ENCODE peak calls at places on chromosomes 12 and 14, in five cellular contexts. One of them, this sample, is unnamed. For H3K4me1, the result is how much of the 10 kb centered on the place peaks cover.

GRCh38 chr12:56377310-56377988 is 14.8 kb upstream of the APOF start:
- DNase-seq in IMR-90: peak
- DNase-seq in heart right ventricle: no peak
- DNase-seq in CD8-positive, alpha-beta T cell: no peak
- DNase-seq in tibial artery: no peak
- DNase-seq in this sample: no peak

GRCh38 chr14:53663709-53664108 is 292.9 kb downstream of the BMP4 start:
- DNase-seq in CD8-positive, alpha-beta T cell: no peak
- DNase-seq in tibial artery: no peak
- DNase-seq in IMR-90: peak
- DNase-seq in heart right ventricle: peak
- DNase-seq in this sample: no peak

GRCh38 chr12:10331642-10332239 is 24.1 kb downstream of the KLRD1 start:
- DNase-seq in heart right ventricle: no peak
- DNase-seq in CD8-positive, alpha-beta T cell: no peak
- DNase-seq in IMR-90: peak
- DNase-seq in tibial artery: no peak
- DNase-seq in this sample: no peak

GRCh38 chr12:13197526-13198141 is 1.1 kb downstream of the EMP1 start:
- DNase-seq in heart right ventricle: peak
- DNase-seq in IMR-90: peak
- DNase-seq in tibial artery: peak
- DNase-seq in CD8-positive, alpha-beta T cell: no peak
- DNase-seq in this sample: no peak

GRCh38 chr12:96235497-96235826 is 41.3 kb downstream of the ELK3 start:
- DNase-seq in CD8-positive, alpha-beta T cell: no peak
- DNase-seq in tibial artery: no peak
- DNase-seq in heart right ventricle: no peak
- DNase-seq in IMR-90: no peak
- DNase-seq in this sample: no peak

GRCh38 chr12:91616401-91616800 is 433.8 kb upstream of the DCN start:
- DNase-seq in tibial artery: no peak
- DNase-seq in IMR-90: no peak
- DNase-seq in heart right ventricle: no peak
- DNase-seq in CD8-positive, alpha-beta T cell: no peak
- DNase-seq in this sample: no peak

GRCh38 chr14:101087614-101088394 is 184.3 kb upstream of the RTL1 start:
- DNase-seq in IMR-90: no peak
- DNase-seq in heart right ventricle: no peak
- DNase-seq in tibial artery: peak
- DNase-seq in CD8-positive, alpha-beta T cell: no peak
- DNase-seq in this sample: no peak

GRCh38 chr12:68317047-68317667 is 15.0 kb downstream of the MDM1 start:
- DNase-seq in tibial artery: peak
- DNase-seq in heart right ventricle: no peak
- DNase-seq in IMR-90: peak
- DNase-seq in CD8-positive, alpha-beta T cell: peak
- DNase-seq in this sample: no peak

GRCh38 chr14:31990959-31991541 is 86.1 kb upstream of the ARHGAP5 start:
- DNase-seq in heart right ventricle: no peak
- DNase-seq in IMR-90: no peak
- DNase-seq in CD8-positive, alpha-beta T cell: no peak
- DNase-seq in tibial artery: no peak
- DNase-seq in this sample: no peak

GRCh38 chr14:91732859-91733477 is 1.1 kb upstream of the CATSPERB start:
- DNase-seq in CD8-positive, alpha-beta T cell: no peak
- DNase-seq in IMR-90: no peak
- DNase-seq in heart right ventricle: no peak
- DNase-seq in tibial artery: no peak
- DNase-seq in this sample: no peak

GRCh38 chr12:126663304-126664094 is 1598.3 kb downstream of the AACS start:
- DNase-seq in IMR-90: no peak
- DNase-seq in heart right ventricle: no peak
- DNase-seq in tibial artery: no peak
- DNase-seq in CD8-positive, alpha-beta T cell: no peak
- DNase-seq in this sample: no peak

GRCh38 chr12:77608157-77608755 is 222.4 kb upstream of the NAV3 start:
- DNase-seq in CD8-positive, alpha-beta T cell: no peak
- DNase-seq in tibial artery: no peak
- DNase-seq in heart right ventricle: no peak
- DNase-seq in IMR-90: no peak
- DNase-seq in this sample: no peak

GRCh38 chr12:28114488-28114887 is 75.8 kb upstream of the CCDC91 start:
- DNase-seq in IMR-90: peak
- DNase-seq in tibial artery: no peak
- DNase-seq in heart right ventricle: no peak
- DNase-seq in CD8-positive, alpha-beta T cell: no peak
- DNase-seq in this sample: peak

GRCh38 chr12:122891661-122892525 is 4.0 kb downstream of the VPS37B start:
- DNase-seq in IMR-90: peak
- DNase-seq in CD8-positive, alpha-beta T cell: no peak
- DNase-seq in heart right ventricle: no peak
- DNase-seq in tibial artery: no peak
- DNase-seq in this sample: no peak

GRCh38 chr12:104462931-104463339 is 6.2 kb downstream of the CHST11 start:
- DNase-seq in IMR-90: no peak
- DNase-seq in tibial artery: no peak
- DNase-seq in heart right ventricle: no peak
- DNase-seq in CD8-positive, alpha-beta T cell: peak
- DNase-seq in this sample: no peak

GRCh38 chr12:3200032-3200617 is 122.9 kb downstream of the TSPAN9 start:
- DNase-seq in CD8-positive, alpha-beta T cell: no peak
- DNase-seq in tibial artery: no peak
- DNase-seq in heart right ventricle: peak
- DNase-seq in IMR-90: peak
- DNase-seq in this sample: peak

GRCh38 chr12:52684431-52684830 is 4.2 kb upstream of the KRT1 start:
- DNase-seq in heart right ventricle: no peak
- DNase-seq in CD8-positive, alpha-beta T cell: no peak
- DNase-seq in tibial artery: no peak
- DNase-seq in IMR-90: no peak
- DNase-seq in this sample: peak

GRCh38 chr14:21191261-21191808 is 35.5 kb upstream of the OR5AU1 start:
- DNase-seq in tibial artery: no peak
- DNase-seq in heart right ventricle: no peak
- DNase-seq in IMR-90: no peak
- DNase-seq in CD8-positive, alpha-beta T cell: no peak
- DNase-seq in this sample: no peak

GRCh38 chr14:25007832-25008231 is 42.1 kb downstream of the STXBP6 start:
- DNase-seq in IMR-90: no peak
- DNase-seq in tibial artery: no peak
- DNase-seq in CD8-positive, alpha-beta T cell: no peak
- DNase-seq in heart right ventricle: no peak
- DNase-seq in this sample: no peak

GRCh38 chr12:39327520-39327919 is 115.4 kb downstream of the KIF21A start:
- DNase-seq in tibial artery: no peak
- DNase-seq in heart right ventricle: no peak
- DNase-seq in CD8-positive, alpha-beta T cell: no peak
- DNase-seq in IMR-90: no peak
- DNase-seq in this sample: no peak

GRCh38 chr14:33794791-33795300 is 156.0 kb downstream of the EGLN3 start:
- DNase-seq in CD8-positive, alpha-beta T cell: no peak
- DNase-seq in IMR-90: no peak
- DNase-seq in heart right ventricle: no peak
- DNase-seq in tibial artery: no peak
- DNase-seq in this sample: no peak

GRCh38 chr14:72609205-72609916 is 284.5 kb downstream of the DPF3 start:
- DNase-seq in heart right ventricle: no peak
- DNase-seq in IMR-90: no peak
- DNase-seq in CD8-positive, alpha-beta T cell: peak
- DNase-seq in tibial artery: no peak
- DNase-seq in this sample: no peak

GRCh38 chr12:114681149-114681849 is 2.7 kb downstream of the TBX3 start:
- DNase-seq in tibial artery: no peak
- DNase-seq in IMR-90: peak
- DNase-seq in heart right ventricle: no peak
- DNase-seq in CD8-positive, alpha-beta T cell: no peak
- DNase-seq in this sample: peak

GRCh38 chr12:91952916-91953315 is 192.7 kb downstream of the BTG1 start:
- DNase-seq in tibial artery: no peak
- DNase-seq in IMR-90: no peak
- DNase-seq in heart right ventricle: no peak
- DNase-seq in CD8-positive, alpha-beta T cell: no peak
- DNase-seq in this sample: no peak

GRCh38 chr12:58387199-58387598 is 445.8 kb downstream of the ATP23 start:
- DNase-seq in CD8-positive, alpha-beta T cell: no peak
- DNase-seq in heart right ventricle: no peak
- DNase-seq in tibial artery: no peak
- DNase-seq in IMR-90: peak
- DNase-seq in this sample: peak

GRCh38 chr12:92294676-92295440 is 149.2 kb upstream of the BTG1 start:
- DNase-seq in tibial artery: no peak
- DNase-seq in heart right ventricle: no peak
- DNase-seq in IMR-90: peak
- DNase-seq in CD8-positive, alpha-beta T cell: no peak
- DNase-seq in this sample: peak

GRCh38 chr12:123043536-123044001 is 63.1 kb downstream of the ARL6IP4 start:
- DNase-seq in CD8-positive, alpha-beta T cell: peak
- DNase-seq in tibial artery: peak
- DNase-seq in heart right ventricle: peak
- DNase-seq in IMR-90: peak
- DNase-seq in this sample: peak

GRCh38 chr14:49954171-49954631 is 61.3 kb downstream of the ARF6 start:
- DNase-seq in tibial artery: no peak
- DNase-seq in heart right ventricle: no peak
- DNase-seq in CD8-positive, alpha-beta T cell: no peak
- DNase-seq in IMR-90: peak
- DNase-seq in this sample: no peak

DNA sequence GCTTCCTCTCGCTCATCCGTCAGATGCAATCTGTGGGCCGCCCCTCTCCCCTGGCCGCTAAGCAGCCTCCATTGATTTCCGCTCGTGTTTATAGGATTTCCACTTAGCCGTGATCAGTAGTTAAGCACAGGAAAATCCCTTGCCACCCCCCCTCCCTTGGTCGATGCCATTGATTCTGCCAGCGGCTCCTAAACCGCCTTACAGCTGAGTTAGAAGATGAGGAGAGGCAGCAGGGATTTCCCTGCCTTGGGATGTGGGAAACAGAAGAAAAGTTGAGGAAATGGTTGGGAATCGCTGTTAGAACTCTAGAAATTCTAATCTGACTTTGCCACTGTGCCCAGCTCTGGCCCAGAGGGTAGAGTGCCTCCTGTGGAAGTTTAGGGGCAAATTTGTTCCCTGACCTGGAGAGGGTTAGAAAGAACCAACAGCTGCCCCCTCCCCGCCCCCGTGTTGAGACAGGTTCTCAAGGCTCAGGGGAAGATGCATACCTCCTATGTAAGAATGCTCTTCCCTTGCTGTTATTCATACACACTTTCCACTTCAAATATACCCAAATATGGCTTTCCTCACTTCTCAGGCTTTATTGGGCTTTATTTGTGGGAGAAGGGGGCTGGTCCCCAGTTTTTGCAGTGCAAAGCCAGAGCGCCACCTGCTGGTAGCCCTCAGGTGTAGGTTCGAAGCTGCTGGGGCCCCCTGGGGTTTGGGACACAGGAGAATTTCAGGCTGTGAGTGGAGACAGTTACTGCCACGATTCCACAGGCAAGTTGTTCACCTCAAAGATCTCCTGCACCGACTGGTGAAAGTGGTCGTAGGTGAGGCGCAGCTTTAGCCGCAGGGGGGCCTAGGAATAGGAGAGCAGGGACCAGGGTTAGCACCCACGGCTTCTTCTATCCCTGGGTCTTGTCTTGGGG is 3.2 kb downstream of the THTPA start:
- DNase-seq in IMR-90: peak
- DNase-seq in CD8-positive, alpha-beta T cell: peak
- DNase-seq in heart right ventricle: peak
- DNase-seq in tibial artery: no peak
- DNase-seq in this sample: peak
- H3K4me1 ChIP-seq in IMR-90: under half
- H3K4me1 ChIP-seq in CD8-positive, alpha-beta T cell: under half
- H3K4me1 ChIP-seq in heart right ventricle: under half
- H3K4me1 ChIP-seq in tibial artery: under half
- H3K4me1 ChIP-seq in this sample: under half

GRCh38 chr12:107843351-107844311 is 69.1 kb downstream of the ASCL4 start:
- DNase-seq in IMR-90: no peak
- DNase-seq in heart right ventricle: no peak
- DNase-seq in CD8-positive, alpha-beta T cell: no peak
- DNase-seq in tibial artery: no peak
- DNase-seq in this sample: no peak
- H3K4me3 ChIP-seq in IMR-90: no peak
- H3K4me3 ChIP-seq in heart right ventricle: peak
- H3K4me3 ChIP-seq in CD8-positive, alpha-beta T cell: no peak
- H3K4me3 ChIP-seq in tibial artery: peak
- H3K4me3 ChIP-seq in this sample: no peak

DNA sequence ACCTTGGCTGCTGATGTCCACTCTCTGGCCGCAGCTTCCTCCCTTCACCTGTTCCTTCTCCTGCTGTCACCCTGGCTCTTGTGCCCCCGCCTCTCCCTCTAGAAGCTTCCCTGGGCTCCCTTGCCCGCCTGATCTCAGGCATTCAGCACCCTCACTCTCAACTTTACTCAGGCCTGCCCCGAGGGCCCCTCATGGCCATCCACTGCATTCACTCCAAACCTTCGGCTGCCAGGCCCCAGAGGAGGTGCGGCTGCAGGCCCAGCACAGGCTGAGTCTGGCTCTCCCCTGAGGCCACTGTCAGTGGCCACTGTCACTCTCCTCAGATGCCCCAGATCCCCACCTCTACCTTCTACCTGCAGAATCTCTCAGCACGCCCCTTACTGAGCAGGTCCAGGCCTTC is 183.9 kb downstream of the ZFP36L1 start:
- DNase-seq in heart right ventricle: no peak
- DNase-seq in CD8-positive, alpha-beta T cell: no peak
- DNase-seq in tibial artery: no peak
- DNase-seq in IMR-90: no peak
- DNase-seq in this sample: no peak
- H3K4me1 ChIP-seq in heart right ventricle: half or more
- H3K4me1 ChIP-seq in CD8-positive, alpha-beta T cell: under half
- H3K4me1 ChIP-seq in tibial artery: under half
- H3K4me1 ChIP-seq in IMR-90: under half
- H3K4me1 ChIP-seq in this sample: under half

GRCh38 chr12:9240776-9241175 is 32.6 kb upstream of the PZP start:
- DNase-seq in tibial artery: no peak
- DNase-seq in IMR-90: no peak
- DNase-seq in CD8-positive, alpha-beta T cell: no peak
- DNase-seq in heart right ventricle: no peak
- DNase-seq in this sample: no peak
- H3K4me3 ChIP-seq in tibial artery: peak
- H3K4me3 ChIP-seq in IMR-90: no peak
- H3K4me3 ChIP-seq in CD8-positive, alpha-beta T cell: peak
- H3K4me3 ChIP-seq in heart right ventricle: peak
- H3K4me3 ChIP-seq in this sample: no peak

DNA sequence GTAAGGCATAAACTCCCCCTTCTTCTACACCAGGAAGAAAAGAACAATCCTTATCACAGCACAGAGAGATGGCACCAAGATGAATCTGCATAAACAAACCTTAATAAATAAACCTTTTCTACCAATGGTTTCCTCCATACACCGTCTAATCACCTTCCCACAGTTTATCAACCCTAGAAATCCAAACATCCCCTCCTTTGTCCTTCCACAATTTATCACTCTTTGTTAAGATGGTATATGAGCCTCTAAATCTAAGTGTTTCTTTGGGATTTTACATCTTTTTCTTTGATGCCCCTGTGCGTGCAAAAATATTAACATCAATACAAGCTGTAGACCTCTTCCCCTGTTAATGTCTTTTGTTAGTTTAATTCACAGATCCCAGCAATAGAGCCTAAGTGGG is 12.5 kb downstream of the DICER1 start:
- DNase-seq in IMR-90: no peak
- DNase-seq in heart right ventricle: no peak
- DNase-seq in CD8-positive, alpha-beta T cell: no peak
- DNase-seq in tibial artery: no peak
- DNase-seq in this sample: no peak
- H3K4me1 ChIP-seq in IMR-90: under half
- H3K4me1 ChIP-seq in heart right ventricle: half or more
- H3K4me1 ChIP-seq in CD8-positive, alpha-beta T cell: under half
- H3K4me1 ChIP-seq in tibial artery: half or more
- H3K4me1 ChIP-seq in this sample: under half

This sample was measured in SJSA1.